ENCODE peak calls at places on chromosome 4, in six cellular contexts. O is H1, S is mesenchymal stem cell, Z is neuronal stem cell, U is H9, H is IMR-90. I is an unnamed sample.

GRCh38 chr4:118770741-118771187 is 65.2 kb downstream of the SEC24D start:
- DNase-seq in O (no peak), S (no peak), Z (no peak), U (no peak), H (peak), I (no peak)

GRCh38 chr4:78775278-78776030 is 696 bp upstream of the BMP2K start:
- DNase-seq in O (peak), S (peak), Z (peak), U (peak), H (peak), I (peak)

GRCh38 chr4:159722052-159722451 is 619.2 kb downstream of the RAPGEF2 start:
- DNase-seq in O (no peak), S (no peak), Z (no peak), U (no peak), H (no peak), I (no peak)

GRCh38 chr4:2696423-2696822 is 59.7 kb downstream of the TNIP2 start:
- DNase-seq in O (no peak), S (no peak), Z (no peak), U (no peak), H (no peak), I (no peak)

GRCh38 chr4:104890598-104890997 is 256.1 kb upstream of the TET2 start:
- DNase-seq in O (no peak), S (no peak), Z (no peak), U (no peak), H (no peak), I (no peak)

GRCh38 chr4:54229631-54230478 is 762 bp downstream of the PDGFRA start:
- DNase-seq in O (peak), S (peak), Z (peak), U (peak), H (peak), I (no peak)

GRCh38 chr4:101332424-101332823 is 14.9 kb downstream of the PPP3CA start:
- DNase-seq in O (no peak), S (no peak), Z (no peak), U (no peak), H (peak), I (no peak)

GRCh38 chr4:150004481-150004880 is 73.8 kb upstream of the DCLK2 start:
- DNase-seq in O (no peak), S (peak), Z (no peak), U (no peak), H (peak), I (no peak)

GRCh38 chr4:92381640-92382039 is 77.9 kb downstream of the GRID2 start:
- DNase-seq in O (no peak), S (no peak), Z (no peak), U (no peak), H (no peak), I (no peak)
- H4K91ac ChIP-seq in O (no peak), S (no peak), Z (no peak), U (no peak), H (no peak), I (no peak)

DNA sequence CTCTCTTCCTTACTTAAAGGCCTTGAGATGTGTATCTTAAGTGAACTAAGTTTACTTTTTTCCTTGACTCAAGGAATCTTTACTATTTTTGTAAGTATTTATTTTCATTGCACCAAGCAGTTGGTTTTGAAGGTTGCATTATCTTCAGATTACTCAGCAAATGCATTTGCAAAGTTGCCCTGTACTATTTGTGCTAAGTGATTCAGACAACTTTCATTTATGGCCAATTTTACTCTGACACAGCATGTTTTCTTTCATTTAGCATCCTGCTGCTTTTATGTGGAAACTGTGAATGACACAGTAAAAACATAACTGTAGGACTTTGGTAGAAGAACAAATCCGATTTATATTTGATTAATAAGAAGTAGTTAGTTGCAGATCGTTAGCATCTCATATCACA is 191.0 kb downstream of the CCSER1 start:
- DNase-seq in O (no peak), S (peak), Z (no peak), U (no peak), H (peak), I (no peak)
- H4K91ac ChIP-seq in O (no peak), S (no peak), Z (no peak), U (no peak), H (no peak), I (no peak)

GRCh38 chr4:25857851-25858400 is 4.9 kb downstream of the SEL1L3 start:
- DNase-seq in O (no peak), S (no peak), Z (no peak), U (no peak), H (no peak), I (peak)
- H4K91ac ChIP-seq in O (no peak), S (no peak), Z (no peak), U (no peak), H (no peak), I (no peak)

DNA sequence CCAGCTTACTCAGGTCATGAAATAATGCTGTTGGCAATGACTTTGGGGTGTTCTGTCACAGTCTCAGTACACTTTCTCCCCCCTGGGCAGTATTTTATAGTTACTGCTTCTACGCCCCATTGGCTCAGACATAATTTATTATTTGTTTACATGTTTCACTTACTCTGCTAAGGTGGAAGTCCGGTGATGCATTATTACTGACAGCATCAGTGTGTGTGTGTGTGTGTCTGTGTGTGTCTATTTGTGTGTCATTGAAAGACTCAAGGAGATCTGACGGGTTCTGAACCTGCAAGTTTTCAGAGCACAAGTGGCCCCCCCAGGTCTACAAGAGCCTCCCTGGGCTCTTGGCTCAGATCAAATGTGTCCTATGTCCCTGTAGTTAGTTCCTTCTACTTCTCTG is 283.5 kb upstream of the GATB start:
- DNase-seq in O (no peak), S (peak), Z (no peak), U (no peak), H (peak), I (no peak)
- H4K91ac ChIP-seq in O (no peak), S (no peak), Z (no peak), U (no peak), H (no peak), I (no peak)

GRCh38 chr4:116183241-116183640 is 902.1 kb downstream of the TRAM1L1 start:
- DNase-seq in O (no peak), S (no peak), Z (no peak), U (no peak), H (no peak), I (no peak)
- H4K91ac ChIP-seq in O (no peak), S (no peak), Z (no peak), U (no peak), H (no peak), I (no peak)

GRCh38 chr4:181956502-181956901 is 286.7 kb upstream of the TENM3 start:
- DNase-seq in O (no peak), S (no peak), Z (no peak), U (no peak), H (no peak), I (no peak)

GRCh38 chr4:181957088-181957487 is 286.1 kb upstream of the TENM3 start:
- DNase-seq in O (no peak), S (peak), Z (no peak), U (no peak), H (peak), I (peak)

GRCh38 chr4:181960384-181960783 is 282.8 kb upstream of the TENM3 start:
- DNase-seq in O (no peak), S (no peak), Z (no peak), U (no peak), H (no peak), I (no peak)

GRCh38 chr4:181958435-181958834 is 284.8 kb upstream of the TENM3 start:
- DNase-seq in O (no peak), S (no peak), Z (no peak), U (no peak), H (no peak), I (no peak)

GRCh38 chr4:181959121-181959520 is 284.1 kb upstream of the TENM3 start:
- DNase-seq in O (no peak), S (peak), Z (no peak), U (no peak), H (peak), I (peak)
- H4K91ac ChIP-seq in O (no peak), S (no peak), Z (no peak), U (no peak), H (peak), I (no peak)

GRCh38 chr4:160981083-160981482 is 1182.7 kb downstream of the FSTL5 start:
- DNase-seq in O (no peak), S (no peak), Z (no peak), U (no peak), H (no peak), I (no peak)
- H4K91ac ChIP-seq in O (no peak), S (no peak), Z (no peak), U (no peak), H (no peak), I (no peak)

I was measured in trophoblast cell.